ENCODE peak calls at places on chromosome 20, in seven cellular contexts. V is cardiac fibroblast; W is adrenal gland; E is mammary epithelial cell; L is A673; T is CD8-positive, alpha-beta T cell; A is fibroblast of pulmonary artery. R is an unnamed sample.

GRCh38 chr20:11072982-11073381 is 399.2 kb upstream of the JAG1 start:
- DNase-seq in V (no peak), W (no peak), E (no peak), L (no peak), T (no peak), A (no peak), R (no peak)

GRCh38 chr20:219290-220115 is 7.6 kb upstream of the DEFB129 start:
- DNase-seq in V (peak; percentile 28), W (no peak), E (peak; percentile 21), L (peak; percentile 60), T (no peak), A (peak; percentile 21), R (peak; percentile 10)

GRCh38 chr20:62816031-62816878 is 595 bp upstream of the COL9A3 start:
- DNase-seq in V (no peak), W (no peak), E (no peak), L (no peak), T (no peak), A (no peak), R (no peak)

GRCh38 chr20:50191566-50192363 is 1.1 kb downstream of the CEBPB start:
- DNase-seq in V (peak; percentile 39), W (peak; percentile 50), E (peak; percentile 46), L (peak; percentile 75), T (peak; percentile 58), A (peak; percentile 53), R (peak; percentile 60)

GRCh38 chr20:14360386-14360785 is 23.0 kb upstream of the FLRT3 start:
- DNase-seq in V (no peak), W (no peak), E (peak; percentile 43), L (no peak), T (no peak), A (no peak), R (no peak)

GRCh38 chr20:57500941-57501340 is 24.0 kb downstream of the CTCFL start:
- DNase-seq in V (no peak), W (no peak), E (no peak), L (no peak), T (no peak), A (no peak), R (no peak)

GRCh38 chr20:42739692-42740091 is 450.0 kb downstream of the PTPRT start:
- DNase-seq in V (no peak), W (no peak), E (no peak), L (no peak), T (no peak), A (no peak), R (no peak)

GRCh38 chr20:38060536-38060935 is 27.0 kb downstream of the RPRD1B start:
- DNase-seq in V (peak; percentile 22), W (no peak), E (no peak), L (peak; percentile 15), T (no peak), A (peak; percentile 37), R (no peak)

GRCh38 chr20:36544134-36545018 is 3.1 kb downstream of the MYL9 start:
- DNase-seq in V (peak; percentile 68), W (peak; percentile 87), E (peak; percentile 40), L (peak; percentile 87), T (no peak), A (peak; percentile 64), R (no peak)

DNA sequence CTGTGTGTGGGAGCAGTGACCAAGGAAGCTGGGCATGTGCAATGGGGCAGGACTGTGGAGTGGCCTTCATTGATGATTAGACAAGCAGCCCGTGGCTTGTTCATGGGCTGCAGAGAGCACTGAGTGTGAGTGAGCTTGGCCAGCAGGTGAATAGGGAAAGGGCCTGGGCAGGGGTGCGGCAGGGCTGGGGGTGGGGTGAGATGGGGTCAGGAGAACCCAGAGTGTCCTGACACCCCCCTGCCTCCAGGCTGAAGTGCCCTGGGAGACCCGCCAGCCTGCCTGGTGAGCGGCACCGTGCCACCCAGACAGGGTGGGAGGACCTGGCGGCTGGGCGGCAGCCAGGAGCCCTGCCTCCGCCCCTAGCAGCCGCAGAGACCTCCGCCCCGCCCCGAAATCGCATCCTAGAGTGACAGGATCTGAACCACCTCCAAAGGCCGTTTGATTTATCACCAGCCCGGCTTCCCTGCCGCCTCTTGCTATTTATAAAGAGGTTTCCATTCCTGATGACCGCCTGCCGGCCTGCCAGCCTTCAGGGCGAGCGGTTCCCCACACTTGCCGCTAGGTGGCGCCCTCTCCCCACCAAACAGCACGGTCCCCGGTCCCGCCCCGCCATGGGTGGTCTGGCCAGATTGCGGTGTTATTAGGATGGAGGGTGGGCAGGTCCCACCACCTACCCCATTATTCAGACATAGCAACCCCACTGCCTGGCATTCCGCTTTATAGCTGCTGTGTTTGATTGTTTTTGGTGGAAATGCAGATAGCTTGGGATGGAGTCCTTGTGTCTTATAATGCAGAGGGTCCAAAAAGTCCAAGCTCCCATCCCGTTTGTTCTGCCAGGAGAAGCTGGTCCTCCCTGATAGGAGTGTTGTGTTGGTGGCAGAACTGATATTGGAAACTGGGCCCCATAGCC is 3.5 kb downstream of the MYLK2 start:
- DNase-seq in V (peak; percentile 66), W (peak; percentile 80), E (peak; percentile 29), L (peak; percentile 77), T (peak; percentile 68), A (peak; percentile 63), R (no peak)
- H3K4me3 ChIP-seq in V (no peak overlapping the region), W (no peak overlapping the region), E (no peak overlapping the region), L (no peak overlapping the region), T (no peak overlapping the region), A (no peak overlapping the region), R (peak overlapping the region; percentile 11)

GRCh38 chr20:2840967-2841531 is 504 bp downstream of the VPS16 start:
- DNase-seq in V (peak; percentile 62), W (peak; percentile 61), E (peak; percentile 49), L (peak; percentile 46), T (no peak), A (peak; percentile 67), R (no peak)

GRCh38 chr20:2840138-2840966 is at the start of the genes PCED1A and VPS16:
- DNase-seq in V (peak; percentile 86), W (peak; percentile 89), E (peak; percentile 81), L (peak; percentile 93), T (peak; percentile 89), A (peak; percentile 89), R (peak; percentile 67)

GRCh38 chr20:2838847-2839671 is 1.4 kb downstream of the PCED1A start:
- DNase-seq in V (no peak), W (no peak), E (no peak), L (no peak), T (no peak), A (no peak), R (no peak)

GRCh38 chr20:2838170-2838797 is 2.2 kb downstream of the PCED1A start:
- DNase-seq in V (no peak), W (no peak), E (no peak), L (no peak), T (no peak), A (no peak), R (no peak)

GRCh38 chr20:2839732-2840137 is 720 bp downstream of the PCED1A start:
- DNase-seq in V (no peak), W (no peak), E (no peak), L (no peak), T (no peak), A (no peak), R (no peak)
- H3K4me3 ChIP-seq in V (peak overlapping the region; percentile 88), W (no peak overlapping the region), E (peak overlapping the region; percentile 96), L (peak overlapping the region; percentile 70), T (peak overlapping the region; percentile 97), A (peak overlapping the region; percentile 87), R (peak overlapping the region; percentile 69)

GRCh38 chr20:3409417-3409816 is 1.9 kb upstream of the DNAAF9 start:
- DNase-seq in V (no peak), W (no peak), E (no peak), L (no peak), T (no peak), A (no peak), R (no peak)
- H3K4me3 ChIP-seq in V (no peak overlapping the region), W (no peak overlapping the region), E (no peak overlapping the region), L (no peak overlapping the region), T (no peak overlapping the region), A (no peak overlapping the region), R (no peak overlapping the region)

GRCh38 chr20:44166477-44166876 is 20.5 kb downstream of the JPH2 start:
- DNase-seq in V (peak; percentile 82), W (peak; percentile 66), E (no peak), L (peak; percentile 80), T (no peak), A (peak; percentile 69), R (no peak)
- H3K4me3 ChIP-seq in V (no peak overlapping the region), W (no peak overlapping the region), E (no peak overlapping the region), L (no peak overlapping the region), T (no peak overlapping the region), A (no peak overlapping the region), R (no peak overlapping the region)

DNA sequence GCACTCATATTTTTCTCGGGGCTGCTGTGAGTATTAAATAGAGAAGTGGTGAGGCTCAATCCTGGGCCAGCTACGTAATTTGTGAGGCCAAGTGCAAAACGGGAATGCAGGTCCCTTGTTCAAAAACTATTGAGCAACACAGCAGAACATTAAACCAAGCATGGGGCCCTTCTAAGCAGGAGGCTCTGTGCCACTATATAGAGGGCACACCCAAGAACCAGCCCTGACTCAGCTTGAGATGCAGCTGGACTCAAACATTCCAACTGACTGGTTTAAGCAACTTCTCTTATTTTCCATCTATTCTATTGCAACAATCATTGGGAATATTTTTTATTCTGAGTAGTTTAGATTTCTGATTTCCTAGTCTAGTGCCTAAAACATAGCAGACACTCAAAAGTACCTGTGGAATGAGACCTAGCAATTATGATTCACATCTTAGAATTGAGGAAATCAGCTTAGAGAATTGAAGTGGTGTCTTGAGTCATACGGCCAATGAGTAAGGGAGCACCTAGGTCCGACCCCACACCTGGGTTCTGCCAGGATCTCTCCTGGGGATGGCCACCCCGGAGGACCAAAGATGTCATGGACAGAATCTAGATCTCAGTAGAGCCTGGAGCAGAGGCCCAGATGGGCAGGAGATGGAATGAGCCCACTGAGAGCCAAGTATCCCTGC is 1.3 kb downstream of the SIRPB2 start:
- DNase-seq in V (peak; percentile 59), W (no peak), E (peak; percentile 88), L (no peak), T (no peak), A (no peak), R (no peak)
- H3K4me3 ChIP-seq in V (no peak overlapping the region), W (no peak overlapping the region), E (no peak overlapping the region), L (no peak overlapping the region), T (no peak overlapping the region), A (no peak overlapping the region), R (no peak overlapping the region)

DNA sequence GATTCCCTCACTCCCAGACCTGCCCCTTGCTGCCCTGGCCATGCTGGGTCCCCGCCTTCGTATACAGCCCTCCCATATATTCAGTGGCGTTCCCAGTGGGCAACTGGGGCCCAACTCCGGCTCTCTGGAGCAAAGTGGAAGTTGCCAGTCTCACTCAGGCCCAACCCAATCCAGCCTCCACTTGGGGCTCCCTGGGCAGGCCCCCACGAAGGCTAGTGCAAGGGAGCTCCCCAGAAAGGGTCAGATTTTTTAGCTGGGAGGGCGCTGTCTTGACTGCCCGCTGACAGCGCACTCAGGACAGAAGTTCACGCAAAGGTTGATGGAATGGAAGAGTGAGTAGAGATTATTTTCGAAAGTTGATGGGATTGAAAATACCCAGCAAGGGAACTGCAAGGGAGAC is 5.9 kb downstream of the TP53TG5 start:
- DNase-seq in V (no peak), W (no peak), E (no peak), L (no peak), T (no peak), A (no peak), R (no peak)
- H3K4me3 ChIP-seq in V (no peak overlapping the region), W (no peak overlapping the region), E (no peak overlapping the region), L (no peak overlapping the region), T (no peak overlapping the region), A (no peak overlapping the region), R (no peak overlapping the region)

DNA sequence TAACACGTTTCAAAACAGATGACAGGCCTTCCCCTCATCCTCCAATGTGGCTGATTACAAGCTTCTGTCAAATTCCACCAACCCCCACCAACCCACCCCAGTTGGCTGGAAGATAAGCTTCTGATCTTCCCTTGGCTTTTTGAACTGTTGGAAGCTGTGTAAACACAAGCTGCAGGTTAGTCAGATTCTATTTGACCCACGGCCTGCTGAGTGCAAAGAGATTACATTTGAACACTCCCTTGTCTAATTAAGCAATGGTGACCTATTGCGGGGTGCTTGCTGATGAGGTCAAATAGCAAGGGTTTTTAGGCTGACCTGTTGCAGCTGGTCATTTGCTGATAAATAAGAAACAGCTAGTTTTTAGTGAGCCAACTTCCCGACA is 379.7 kb downstream of the BMP2 start:
- DNase-seq in V (no peak), W (no peak), E (no peak), L (no peak), T (no peak), A (no peak), R (no peak)
- H3K4me3 ChIP-seq in V (no peak overlapping the region), W (no peak overlapping the region), E (no peak overlapping the region), L (no peak overlapping the region), T (no peak overlapping the region), A (no peak overlapping the region), R (no peak overlapping the region)